ENCODE peak calls at places on chromosomes 16 and 17, in four cellular contexts. I is A549, F is K562, W is GM12878. Q is an unnamed sample.

GRCh38 chr17:8064590-8065019 is 22.9 kb downstream of the ALOX12B start:
- DNase-seq in I (no peak), F (no peak), W (no peak), Q (no peak)

GRCh38 chr17:16281351-16281750 is 64.3 kb downstream of the PIGL start:
- DNase-seq in I (no peak), F (no peak), W (no peak), Q (no peak)

GRCh38 chr17:82867763-82868325 is 28.0 kb upstream of the ZNF750 start:
- DNase-seq in I (no peak), F (no peak), W (no peak), Q (no peak)

GRCh38 chr17:73064084-73064938 is 28.2 kb downstream of the SLC39A11 start:
- DNase-seq in I (no peak), F (no peak), W (no peak), Q (no peak)

GRCh38 chr17:56425483-56425882 is 168.0 kb upstream of the NOG start:
- DNase-seq in I (no peak), F (no peak), W (no peak), Q (no peak)

GRCh38 chr17:12973496-12974318 is 44.1 kb downstream of the ELAC2 start:
- DNase-seq in I (no peak), F (no peak), W (no peak), Q (peak; percentile 69)

GRCh38 chr17:48093341-48094045 is 7.8 kb downstream of the CBX1 start:
- DNase-seq in I (no peak), F (no peak), W (no peak), Q (no peak)

GRCh38 chr16:20744922-20745440 is 3.4 kb upstream of the THUMPD1 start:
- DNase-seq in I (no peak), F (no peak), W (no peak), Q (no peak)

GRCh38 chr17:15742051-15742795 is 10.1 kb downstream of the TBC1D26 start:
- DNase-seq in I (no peak), F (peak; percentile 2), W (no peak), Q (no peak)

GRCh38 chr16:18804540-18804939 is 3.2 kb upstream of the ARL6IP1 start:
- DNase-seq in I (no peak), F (no peak), W (no peak), Q (peak; percentile 37)

GRCh38 chr17:42667088-42667951 is 8.2 kb downstream of the TUBG2 start:
- DNase-seq in I (peak; percentile 96), F (no peak), W (no peak), Q (no peak)

DNA sequence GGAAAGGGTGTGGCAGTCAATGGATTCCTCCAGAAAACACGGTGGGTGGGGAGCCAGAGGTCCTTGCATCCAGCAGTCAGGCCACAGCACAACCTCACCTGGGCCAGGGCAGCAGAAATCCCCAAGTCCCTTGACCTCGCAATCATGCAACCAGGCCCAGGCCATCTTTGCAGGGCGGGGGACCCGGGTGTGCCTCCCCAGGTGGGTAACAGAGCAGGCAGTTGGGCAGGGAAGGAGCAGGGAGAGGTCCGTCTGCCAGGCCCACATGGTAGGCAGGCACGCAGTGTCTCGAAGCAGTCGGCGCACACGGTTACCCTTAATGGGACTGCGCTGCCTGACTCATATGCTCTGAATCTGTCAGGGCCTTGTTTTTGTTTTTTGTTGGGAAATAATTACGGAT is 153.0 kb downstream of the RBFOX3 start:
- DNase-seq in I (no peak), F (no peak), W (no peak), Q (no peak)
- H3K27ac ChIP-seq in I (peak overlapping the region; percentile 36), F (no peak overlapping the region), W (no peak overlapping the region), Q (no peak overlapping the region)

GRCh38 chr17:17700251-17700969 is 19.2 kb downstream of the RAI1 start:
- DNase-seq in I (no peak), F (no peak), W (no peak), Q (peak; percentile 89)

GRCh38 chr17:17696871-17697633 is 15.8 kb downstream of the RAI1 start:
- DNase-seq in I (no peak), F (no peak), W (no peak), Q (no peak)

GRCh38 chr17:17698371-17698770 is 17.1 kb downstream of the RAI1 start:
- DNase-seq in I (no peak), F (no peak), W (no peak), Q (peak; percentile 79)

GRCh38 chr17:17701112-17701511 is 19.9 kb downstream of the RAI1 start:
- DNase-seq in I (no peak), F (no peak), W (no peak), Q (no peak)

DNA sequence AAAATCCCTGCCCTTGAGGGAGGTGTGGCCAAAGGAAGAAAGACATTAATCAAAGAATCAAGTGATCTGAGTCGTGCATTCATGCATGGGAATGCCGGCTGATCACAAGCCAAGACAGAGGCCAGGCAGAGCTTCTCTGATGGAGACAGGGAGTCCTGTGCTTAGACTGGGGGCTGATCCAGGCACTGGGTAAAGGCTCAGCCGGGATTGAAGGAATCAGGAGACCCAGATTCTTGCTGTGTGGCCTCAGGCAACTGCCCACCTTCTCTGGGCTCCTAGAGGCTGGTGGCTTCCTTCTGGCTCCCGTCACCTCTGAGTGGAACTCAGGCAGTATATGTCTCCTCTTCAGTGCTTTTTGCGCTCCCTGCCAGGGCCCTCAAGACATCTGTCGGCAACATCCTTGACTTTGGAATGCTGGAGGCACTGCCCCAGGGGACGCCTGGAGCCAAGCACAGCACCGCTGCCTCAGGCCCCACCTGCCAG is 17.7 kb downstream of the RAI1 start:
- DNase-seq in I (no peak), F (no peak), W (no peak), Q (peak; percentile 70)
- H3K4me3 ChIP-seq in I (no peak overlapping the region), F (no peak overlapping the region), W (no peak overlapping the region), Q (peak overlapping the region; percentile 48)

DNA sequence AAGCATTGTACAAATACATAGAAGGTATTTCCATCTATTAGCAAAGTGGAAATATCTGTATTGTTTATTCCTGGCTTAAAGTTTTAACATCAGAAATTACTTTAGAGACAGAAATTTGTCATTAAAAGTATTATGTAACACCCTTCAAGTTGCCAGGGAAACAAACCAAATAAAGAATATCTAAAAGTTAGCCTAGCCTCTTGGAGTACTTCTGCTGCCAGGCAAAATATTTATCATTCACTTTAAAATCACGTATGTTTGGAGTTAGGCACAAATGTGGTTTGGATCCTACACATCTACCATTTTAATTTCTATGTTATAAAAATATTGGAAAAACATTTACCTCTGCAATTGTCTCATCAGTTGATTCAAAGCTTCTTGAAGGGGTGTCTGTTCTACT is 14.7 kb downstream of the BRD7 start:
- DNase-seq in I (no peak), F (no peak), W (no peak), Q (no peak)
- TF ChIP-seq JUNB in I (no peak), F (no peak), W (no peak), Q (no peak)

DNA sequence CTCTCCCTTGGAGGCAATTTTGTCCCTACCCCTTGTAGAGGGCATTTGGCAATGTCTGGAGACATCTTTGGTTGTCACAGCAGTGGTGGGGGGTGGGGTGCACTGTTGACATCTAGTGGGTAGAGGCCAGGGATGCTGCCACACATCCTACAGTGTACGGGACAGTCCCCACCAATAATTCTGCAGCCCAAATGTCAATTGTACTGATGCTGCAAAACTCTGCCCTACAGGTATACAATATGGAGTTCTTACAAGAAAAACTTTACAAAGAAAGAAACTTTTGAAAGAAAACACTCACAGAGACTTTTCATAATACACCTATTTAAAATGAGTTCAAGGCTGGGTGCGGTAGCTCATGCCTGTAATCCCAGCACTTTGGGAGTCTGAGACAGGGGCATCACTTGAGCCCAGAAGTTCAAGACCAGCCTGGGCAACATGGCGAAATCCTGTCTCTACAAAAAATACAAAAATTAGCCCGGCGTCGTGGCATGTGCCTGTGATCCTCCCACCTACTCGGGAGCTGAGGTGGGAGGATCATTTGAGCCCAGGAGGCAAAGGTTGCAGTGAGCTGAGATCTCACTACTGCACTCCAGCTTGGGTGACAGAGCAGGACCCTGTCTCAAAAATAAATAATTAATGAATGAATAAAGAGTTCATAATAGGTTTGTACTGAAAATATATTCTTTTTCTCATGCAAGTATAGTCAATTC is 59.4 kb downstream of the EMP2 start:
- DNase-seq in I (no peak), F (no peak), W (no peak), Q (no peak)
- H3K27ac ChIP-seq in I (peak overlapping the region; percentile 79), F (no peak overlapping the region), W (no peak overlapping the region), Q (no peak overlapping the region)

GRCh38 chr17:75570772-75571171 is 16.8 kb upstream of the MYO15B start:
- DNase-seq in I (no peak), F (no peak), W (no peak), Q (no peak)
- H3K4me3 ChIP-seq in I (no peak overlapping the region), F (no peak overlapping the region), W (no peak overlapping the region), Q (no peak overlapping the region)

GRCh38 chr16:75733305-75734141 is 7.2 kb upstream of the CPHXL start:
- DNase-seq in I (no peak), F (no peak), W (no peak), Q (no peak)
- TF ChIP-seq JUNB in I (no peak), F (no peak), W (no peak), Q (no peak)

GRCh38 chr16:51391798-51392511 is 240.9 kb upstream of the SALL1 start:
- DNase-seq in I (no peak), F (no peak), W (no peak), Q (peak; percentile 88)
- H3K27ac ChIP-seq in I (no peak overlapping the region), F (no peak overlapping the region), W (no peak overlapping the region), Q (peak overlapping the region; percentile 96)

GRCh38 chr17:27345141-27345904 is 51.4 kb downstream of the WSB1 start:
- DNase-seq in I (no peak), F (peak; percentile 61), W (no peak), Q (peak; percentile 98)
- H3K4me3 ChIP-seq in I (no peak overlapping the region), F (peak overlapping the region; percentile 40), W (no peak overlapping the region), Q (peak overlapping the region; percentile 48)